ENCODE peak calls at places on chromosomes 12 and 14, in five cellular contexts. K is HCT116, N is HepG2, U is GM12878, H is Panc1. E is an unnamed sample.

GRCh38 chr12:5171701-5172100 is 128.0 kb downstream of the KCNA5 start:
- DNase-seq in K (peak; percentile 23), N (peak; percentile 18), U (no peak), H (peak; percentile 2), E (peak; percentile 84)

GRCh38 chr12:46269429-46270241 is 792 bp upstream of the SLC38A1 start:
- DNase-seq in K (no peak), N (no peak), U (no peak), H (no peak), E (peak; percentile 74)

GRCh38 chr12:128802756-128803155 is 21.0 kb downstream of the SLC15A4 start:
- DNase-seq in K (no peak), N (no peak), U (no peak), H (no peak), E (no peak)

GRCh38 chr12:8948711-8949524 is 527 bp downstream of the M6PR start:
- DNase-seq in K (no peak), N (peak; percentile 7), U (no peak), H (no peak), E (peak; percentile 33)

GRCh38 chr14:89399594-89400068 is 17.4 kb downstream of the FOXN3 start:
- DNase-seq in K (no peak), N (peak; percentile 29), U (no peak), H (no peak), E (peak; percentile 97)

GRCh38 chr12:92928431-92928961 is 599 bp downstream of the EEA1 start:
- DNase-seq in K (no peak), N (no peak), U (no peak), H (no peak), E (no peak)

GRCh38 chr12:58575281-58575680 is 345.0 kb downstream of the LRIG3 start:
- DNase-seq in K (no peak), N (no peak), U (no peak), H (no peak), E (no peak)

GRCh38 chr14:74404435-74404834 is 21.6 kb downstream of the SYNDIG1L start:
- DNase-seq in K (no peak), N (no peak), U (no peak), H (no peak), E (no peak)

GRCh38 chr12:132285991-132286681 is 43.3 kb downstream of the GALNT9 start:
- DNase-seq in K (no peak), N (peak; percentile 35), U (no peak), H (no peak), E (peak; percentile 48)

GRCh38 chr12:132904718-132905328 is 17.4 kb upstream of the CHFR start:
- DNase-seq in K (no peak), N (no peak), U (no peak), H (no peak), E (peak; percentile 88)

GRCh38 chr12:84730561-84731162 is 181.9 kb downstream of the SLC6A15 start:
- DNase-seq in K (no peak), N (no peak), U (no peak), H (no peak), E (peak; percentile 52)

GRCh38 chr14:49957089-49957852 is 64.4 kb downstream of the ARF6 start:
- DNase-seq in K (no peak), N (no peak), U (no peak), H (no peak), E (no peak)

GRCh38 chr12:109995703-109996482 is at the start of gene GIT2:
- DNase-seq in K (peak; percentile 85), N (peak; percentile 91), U (peak; percentile 85), H (peak; percentile 70), E (peak; percentile 95)
- H3K4me1 ChIP-seq in K (peaks cover 33% of the 10 kb centered on the region), N (peaks cover 57% of the 10 kb centered on the region), U (peaks cover 5% of the 10 kb centered on the region), H (peaks cover 26% of the 10 kb centered on the region), E (peaks cover 25% of the 10 kb centered on the region)

GRCh38 chr14:31880935-31881334 is 196.2 kb upstream of the ARHGAP5 start:
- DNase-seq in K (peak; percentile 12), N (peak; percentile 64), U (no peak), H (no peak), E (no peak)
- TF ChIP-seq REST in K (no peak), N (no peak), U (no peak), H (no peak), E (no peak)

DNA sequence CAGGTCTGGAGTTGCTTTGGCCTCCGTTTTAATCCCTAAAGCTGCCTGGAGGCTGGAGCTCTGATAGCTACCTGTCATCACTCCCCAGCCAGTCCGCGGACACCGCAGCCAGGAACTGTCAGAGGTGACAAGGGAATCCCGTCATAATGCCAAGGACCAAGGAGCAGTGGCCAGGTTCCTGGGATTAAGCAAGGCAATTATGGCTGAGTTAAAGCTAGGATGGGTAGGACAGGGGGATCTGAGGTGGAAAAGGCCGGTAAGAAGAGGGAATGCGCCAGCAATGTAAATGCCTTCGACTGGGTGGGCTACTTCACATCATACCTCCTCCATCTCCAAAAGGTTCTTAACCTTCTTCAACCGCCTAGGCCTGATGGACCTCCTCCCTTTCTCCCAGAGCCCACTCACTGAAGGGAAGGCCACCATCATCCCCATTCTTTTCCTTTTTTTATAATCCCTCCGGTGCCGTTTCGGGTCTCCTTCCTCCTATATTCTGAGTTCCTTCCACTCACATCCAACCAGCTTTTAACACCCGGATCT is 1.9 kb downstream of the PPP1R3E start:
- DNase-seq in K (no peak), N (peak; percentile 43), U (no peak), H (no peak), E (peak; percentile 12)
- TF ChIP-seq POLR2AphosphoS5 in K (no peak), N (no peak), U (no peak), H (no peak), E (no peak)

GRCh38 chr14:77036484-77037337 is 8.2 kb upstream of the IRF2BPL start:
- DNase-seq in K (no peak), N (no peak), U (peak; percentile 60), H (no peak), E (no peak)

GRCh38 chr14:77037338-77037782 is 8.9 kb upstream of the IRF2BPL start:
- DNase-seq in K (no peak), N (no peak), U (no peak), H (no peak), E (no peak)

GRCh38 chr14:77032854-77033621 is 4.5 kb upstream of the IRF2BPL start:
- DNase-seq in K (no peak), N (peak; percentile 86), U (no peak), H (no peak), E (peak; percentile 87)

GRCh38 chr14:77033622-77034521 is 5.4 kb upstream of the IRF2BPL start:
- DNase-seq in K (no peak), N (peak; percentile 81), U (peak; percentile 72), H (no peak), E (peak; percentile 95)

GRCh38 chr14:77035267-77035666 is 6.8 kb upstream of the IRF2BPL start:
- DNase-seq in K (no peak), N (no peak), U (no peak), H (no peak), E (no peak)
- H3K4me1 ChIP-seq in K (peaks cover 57% of the 10 kb centered on the region), N (peaks cover 87% of the 10 kb centered on the region), U (peaks cover 65% of the 10 kb centered on the region), H (peaks cover 80% of the 10 kb centered on the region), E (peaks cover 72% of the 10 kb centered on the region)

DNA sequence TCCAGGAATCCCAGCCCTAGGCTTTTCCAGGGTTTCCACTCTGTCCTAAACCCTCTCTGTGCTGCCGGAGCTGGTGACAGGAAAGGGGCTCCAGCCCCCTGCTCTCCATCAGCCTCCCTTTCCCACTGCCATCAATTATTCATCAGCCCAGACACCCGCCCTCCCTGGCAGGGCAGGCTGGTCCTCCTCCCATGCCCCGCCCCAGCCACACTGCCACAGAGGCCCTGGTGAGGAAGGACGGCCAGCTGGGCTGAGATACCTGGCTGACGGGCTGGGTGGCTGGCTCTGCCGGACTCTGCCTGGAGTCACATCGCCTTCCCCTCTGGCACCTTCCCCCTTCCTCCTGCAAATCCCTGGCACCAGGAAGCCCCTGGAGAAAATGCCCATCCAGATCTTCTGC is 11.9 kb upstream of the SMARCD1 start:
- DNase-seq in K (no peak), N (no peak), U (no peak), H (no peak), E (no peak)
- TF ChIP-seq REST in K (no peak), N (no peak), U (no peak), H (no peak), E (no peak)

GRCh38 chr12:16606201-16606849 is 363 bp upstream of the LMO3 start:
- DNase-seq in K (no peak), N (no peak), U (no peak), H (no peak), E (peak; percentile 86)

GRCh38 chr12:16606117-16606200 is at the start of gene LMO3:
- DNase-seq in K (no peak), N (no peak), U (no peak), H (no peak), E (no peak)

GRCh38 chr12:16604853-16605252 is 1.1 kb downstream of the LMO3 start:
- DNase-seq in K (no peak), N (no peak), U (no peak), H (no peak), E (peak; percentile 53)

GRCh38 chr12:16606936-16607335 is 974 bp upstream of the LMO3 start:
- DNase-seq in K (no peak), N (no peak), U (no peak), H (no peak), E (peak; percentile 49)

DNA sequence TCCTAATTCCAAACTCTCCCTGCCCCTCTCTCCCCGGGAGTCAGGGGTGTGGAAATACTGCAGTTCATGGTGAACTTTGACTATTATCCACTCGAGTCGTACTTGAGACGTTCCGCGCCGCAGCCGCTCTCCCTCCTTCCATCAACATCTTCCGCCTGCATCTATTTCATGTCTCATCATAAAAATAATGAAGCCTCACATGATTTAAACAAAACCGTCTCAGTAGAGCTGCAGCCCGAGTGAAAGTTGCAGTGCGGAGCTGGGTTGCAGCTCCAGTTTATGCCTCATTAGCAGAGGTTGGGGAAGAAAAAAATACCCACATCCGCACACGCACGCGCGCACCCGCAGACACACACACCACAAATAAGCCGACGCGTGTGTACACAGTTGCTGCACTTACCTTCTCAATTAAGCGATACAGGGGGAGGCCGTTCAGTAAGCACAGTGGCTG is 271 bp downstream of the LMO3 start:
- DNase-seq in K (no peak), N (peak; percentile 9), U (no peak), H (no peak), E (peak; percentile 12)
- TF ChIP-seq POLR2AphosphoS5 in K (no peak), N (no peak), U (no peak), H (no peak), E (no peak)

GRCh38 chr12:117343849-117344248 is 17.6 kb downstream of the NOS1 start:
- DNase-seq in K (no peak), N (no peak), U (no peak), H (no peak), E (no peak)

GRCh38 chr12:117343296-117343695 is 18.1 kb downstream of the NOS1 start:
- DNase-seq in K (no peak), N (no peak), U (no peak), H (no peak), E (no peak)

GRCh38 chr12:117344716-117345115 is 16.7 kb downstream of the NOS1 start:
- DNase-seq in K (no peak), N (no peak), U (no peak), H (no peak), E (no peak)

GRCh38 chr12:117342682-117343081 is 18.7 kb downstream of the NOS1 start:
- DNase-seq in K (no peak), N (no peak), U (no peak), H (no peak), E (no peak)

GRCh38 chr12:117342247-117342646 is 19.2 kb downstream of the NOS1 start:
- DNase-seq in K (no peak), N (no peak), U (no peak), H (no peak), E (no peak)
- H3K4me1 ChIP-seq in K (no peaks in the 10 kb centered on the region), N (no peaks in the 10 kb centered on the region), U (no peaks in the 10 kb centered on the region), H (no peaks in the 10 kb centered on the region), E (peaks cover 11% of the 10 kb centered on the region)